ENCODE peak calls at places on chromosomes 12 and 14, in eight cellular contexts. C, F, W, B, M, U, D and V are unnamed samples. For H3K27me3, the result is how much of the 10 kb centered on the place peaks cover.

GRCh38 chr12:60168441-60168840 is 572.6 kb downstream of the SLC16A7 start:
- DNase-seq in C (no peak), F (no peak), W (no peak), B (no peak), M (no peak), U (no peak), D (no peak), V (no peak)

GRCh38 chr12:121038861-121039654 is at the start of gene OASL:
- DNase-seq in C (peak), F (peak), W (peak), B (no peak), M (peak), U (peak), D (peak), V (no peak)

GRCh38 chr12:92538970-92539749 is 163.6 kb upstream of the PLEKHG7 start:
- DNase-seq in C (no peak), F (no peak), W (no peak), B (peak), M (no peak), U (no peak), D (no peak), V (no peak)

GRCh38 chr12:63804746-63805145 is 25.0 kb downstream of the RXYLT1 start:
- DNase-seq in C (no peak), F (no peak), W (no peak), B (no peak), M (no peak), U (no peak), D (no peak), V (no peak)

GRCh38 chr14:76007852-76008251 is 22.3 kb downstream of the IFT43 start:
- DNase-seq in C (no peak), F (no peak), W (no peak), B (no peak), M (no peak), U (no peak), D (no peak), V (no peak)

GRCh38 chr14:88989911-88990310 is 165.5 kb downstream of the TTC8 start:
- DNase-seq in C (no peak), F (no peak), W (no peak), B (no peak), M (no peak), U (no peak), D (no peak), V (no peak)

GRCh38 chr12:126684703-126685102 is 1582.3 kb upstream of the TMEM132C start:
- DNase-seq in C (no peak), F (no peak), W (no peak), B (no peak), M (no peak), U (no peak), D (no peak), V (no peak)

GRCh38 chr14:72682188-72682587 is 211.7 kb downstream of the DPF3 start:
- DNase-seq in C (no peak), F (no peak), W (no peak), B (no peak), M (no peak), U (no peak), D (no peak), V (no peak)

GRCh38 chr12:113054948-113055486 is 1.5 kb upstream of the DTX1 start:
- DNase-seq in C (no peak), F (no peak), W (no peak), B (no peak), M (no peak), U (no peak), D (no peak), V (no peak)
- H3K27me3 ChIP-seq in C (half or more), F (under half), W (under half), B (under half), M (under half), U (under half), D (under half), V (under half)

GRCh38 chr12:114690267-114691135 is 6.5 kb upstream of the TBX3 start:
- DNase-seq in C (no peak), F (no peak), W (no peak), B (no peak), M (no peak), U (no peak), D (no peak), V (no peak)
- H3K27me3 ChIP-seq in C (half or more), F (under half), W (half or more), B (under half), M (under half), U (half or more), D (under half), V (under half)

DNA sequence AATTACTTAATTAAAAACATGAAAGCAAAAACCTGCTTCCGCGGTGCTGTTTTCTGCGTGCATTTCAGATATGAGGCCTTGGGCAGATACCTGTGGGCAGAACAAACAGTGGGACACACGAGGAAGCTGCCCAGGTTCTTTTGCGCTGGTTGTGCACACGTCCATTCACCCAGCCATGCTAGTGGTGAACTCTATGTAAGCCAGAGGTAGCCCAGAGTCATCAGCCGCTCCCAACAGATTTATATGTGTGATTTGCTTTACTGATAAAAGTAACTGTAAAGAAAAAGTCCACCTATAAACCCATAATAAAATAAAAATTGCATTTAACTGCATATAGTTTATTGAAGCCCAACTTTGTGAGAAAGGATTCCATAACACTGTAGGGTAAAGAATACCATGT is 47.1 kb upstream of the TMEM260 start:
- DNase-seq in C (no peak), F (no peak), W (no peak), B (no peak), M (no peak), U (peak), D (no peak), V (no peak)
- H3K27me3 ChIP-seq in C (under half), F (under half), W (under half), B (under half), M (under half), U (under half), D (under half), V (under half)

GRCh38 chr12:57624441-57625220 is 8.4 kb downstream of the B4GALNT1 start:
- DNase-seq in C (no peak), F (no peak), W (no peak), B (no peak), M (no peak), U (no peak), D (no peak), V (no peak)

GRCh38 chr12:57625261-57626032 is 7.6 kb downstream of the B4GALNT1 start:
- DNase-seq in C (no peak), F (no peak), W (no peak), B (no peak), M (no peak), U (no peak), D (no peak), V (no peak)

GRCh38 chr12:57627504-57628279 is 5.3 kb downstream of the B4GALNT1 start:
- DNase-seq in C (no peak), F (no peak), W (no peak), B (no peak), M (no peak), U (no peak), D (no peak), V (peak)

GRCh38 chr12:57626929-57627445 is 6.0 kb downstream of the B4GALNT1 start:
- DNase-seq in C (no peak), F (no peak), W (no peak), B (no peak), M (no peak), U (no peak), D (no peak), V (no peak)

DNA sequence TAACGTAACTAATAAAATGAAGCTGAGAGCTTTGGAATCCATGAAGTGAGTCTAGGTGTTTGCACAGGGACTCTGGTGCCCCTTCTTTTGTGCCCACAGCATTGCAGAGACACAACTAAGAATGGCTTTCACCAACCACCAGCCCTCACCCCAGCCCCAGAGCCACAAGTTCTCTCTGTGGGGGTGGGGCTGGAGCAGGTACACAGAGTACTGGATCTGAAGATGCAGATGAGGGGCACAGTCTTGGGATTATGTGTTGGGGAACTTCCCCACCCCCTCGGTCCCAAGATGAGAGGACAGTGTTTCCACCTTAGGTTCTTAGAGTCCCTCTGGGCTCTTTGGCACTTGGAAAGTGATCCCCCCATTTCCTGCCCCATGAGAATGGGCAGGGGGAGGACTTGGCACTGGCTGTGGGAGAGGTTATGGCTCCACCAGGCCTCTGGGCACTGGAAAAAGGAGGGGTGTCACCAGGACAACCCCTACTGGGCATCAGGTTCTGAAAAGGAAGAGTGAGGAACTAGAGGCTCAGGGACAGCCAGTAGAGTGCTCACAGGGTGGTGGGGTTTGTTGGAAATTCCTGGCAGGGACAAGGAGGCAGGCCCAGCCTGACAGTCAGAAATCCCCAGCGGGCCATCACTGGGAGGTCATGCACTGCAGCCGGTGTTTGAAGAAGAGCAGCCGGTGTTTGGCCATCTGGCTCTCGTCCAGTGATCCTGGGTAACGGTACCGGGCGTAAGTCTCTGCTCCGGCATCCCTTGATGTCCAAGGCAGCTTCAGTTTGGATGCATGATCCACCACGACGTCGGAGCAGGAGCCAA is 6.7 kb downstream of the B4GALNT1 start:
- DNase-seq in C (no peak), F (no peak), W (no peak), B (no peak), M (no peak), U (no peak), D (no peak), V (no peak)
- H3K27me3 ChIP-seq in C (half or more), F (under half), W (under half), B (half or more), M (half or more), U (half or more), D (half or more), V (under half)

GRCh38 chr12:1845427-1845826 is 25.1 kb downstream of the LRTM2 start:
- DNase-seq in C (peak), F (no peak), W (no peak), B (no peak), M (no peak), U (peak), D (no peak), V (no peak)
- H3K27me3 ChIP-seq in C (under half), F (under half), W (under half), B (half or more), M (under half), U (under half), D (under half), V (under half)

GRCh38 chr12:52699960-52700359 is 3.4 kb downstream of the KRT77 start:
- DNase-seq in C (no peak), F (no peak), W (no peak), B (no peak), M (no peak), U (no peak), D (no peak), V (no peak)
- H3K27me3 ChIP-seq in C (under half), F (under half), W (under half), B (under half), M (under half), U (under half), D (under half), V (under half)

GRCh38 chr12:112905451-112906089 is 1.2 kb upstream of the OAS1 start:
- DNase-seq in C (no peak), F (no peak), W (no peak), B (no peak), M (no peak), U (no peak), D (no peak), V (no peak)
- H3K27me3 ChIP-seq in C (under half), F (under half), W (under half), B (under half), M (under half), U (under half), D (under half), V (under half)

DNA sequence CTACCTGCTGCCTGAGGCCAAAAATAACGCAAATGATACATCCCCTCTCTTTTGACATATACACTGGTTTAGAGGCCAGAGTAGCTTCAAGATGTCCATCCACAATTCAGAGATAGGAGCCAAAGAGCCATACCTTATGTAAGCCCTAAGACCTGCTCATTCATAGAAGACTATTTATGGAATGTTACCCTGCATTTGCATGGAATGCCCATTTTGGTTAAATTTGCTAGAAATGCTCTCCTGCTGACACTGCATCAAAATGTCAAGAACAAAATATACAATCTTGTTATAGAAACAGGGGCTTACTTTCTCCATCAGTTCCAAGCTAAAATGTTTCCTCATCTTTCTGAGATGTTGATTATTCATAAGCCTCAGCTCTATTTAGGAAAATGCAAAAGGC is 183.3 kb upstream of the CDKN3 start:
- DNase-seq in C (no peak), F (no peak), W (no peak), B (no peak), M (no peak), U (no peak), D (no peak), V (no peak)
- H3K27me3 ChIP-seq in C (under half), F (under half), W (under half), B (under half), M (under half), U (under half), D (under half), V (under half)